ENCODE peak calls at places on chromosomes 6 and 20, in four cellular contexts. One of them, this sample, is unnamed. For H3K4me1 and H3K27me3, the result is how much of the 10 kb centered on the place peaks cover.

GRCh38 chr6:52553719-52554118 is 23.1 kb downstream of the TRAM2 start:
- DNase-seq in transverse colon: no peak
- DNase-seq in suprapubic skin: no peak
- DNase-seq in ovary: no peak
- DNase-seq in this sample: no peak

GRCh38 chr6:150813993-150814359 is 51.5 kb upstream of the MTHFD1L start:
- DNase-seq in transverse colon: no peak
- DNase-seq in suprapubic skin: no peak
- DNase-seq in ovary: no peak
- DNase-seq in this sample: no peak

GRCh38 chr6:10278786-10279185 is 136.1 kb downstream of the TFAP2A start:
- DNase-seq in transverse colon: no peak
- DNase-seq in suprapubic skin: no peak
- DNase-seq in ovary: no peak
- DNase-seq in this sample: no peak

GRCh38 chr6:72212686-72213085 is 326.3 kb downstream of the RIMS1 start:
- DNase-seq in transverse colon: no peak
- DNase-seq in suprapubic skin: no peak
- DNase-seq in ovary: no peak
- DNase-seq in this sample: no peak

GRCh38 chr6:75345413-75345812 is 60.8 kb upstream of the TMEM30A start:
- DNase-seq in transverse colon: no peak
- DNase-seq in suprapubic skin: no peak
- DNase-seq in ovary: no peak
- DNase-seq in this sample: no peak

GRCh38 chr20:7415427-7415826 is 524.8 kb downstream of the HAO1 start:
- DNase-seq in transverse colon: no peak
- DNase-seq in suprapubic skin: no peak
- DNase-seq in ovary: no peak
- DNase-seq in this sample: no peak

GRCh38 chr6:169165031-169165430 is 88.6 kb downstream of the THBS2 start:
- DNase-seq in transverse colon: no peak
- DNase-seq in suprapubic skin: no peak
- DNase-seq in ovary: no peak
- DNase-seq in this sample: peak

GRCh38 chr6:100452998-100453397 is 11.7 kb downstream of the SIM1 start:
- DNase-seq in transverse colon: no peak
- DNase-seq in suprapubic skin: no peak
- DNase-seq in ovary: no peak
- DNase-seq in this sample: no peak

GRCh38 chr6:20873425-20874190 is 339.4 kb downstream of the CDKAL1 start:
- DNase-seq in transverse colon: no peak
- DNase-seq in suprapubic skin: no peak
- DNase-seq in ovary: no peak
- DNase-seq in this sample: no peak

GRCh38 chr6:1279065-1279464 is 32.8 kb upstream of the FOXQ1 start:
- DNase-seq in transverse colon: no peak
- DNase-seq in suprapubic skin: no peak
- DNase-seq in ovary: no peak
- DNase-seq in this sample: no peak

GRCh38 chr6:53302678-53303360 is 45.9 kb downstream of the ELOVL5 start:
- DNase-seq in transverse colon: no peak
- DNase-seq in suprapubic skin: no peak
- DNase-seq in ovary: no peak
- DNase-seq in this sample: no peak

GRCh38 chr20:5143856-5144255 is 17.0 kb downstream of the CDS2 start:
- DNase-seq in transverse colon: no peak
- DNase-seq in suprapubic skin: no peak
- DNase-seq in ovary: no peak
- DNase-seq in this sample: no peak

GRCh38 chr20:58816051-58816450 is 34.7 kb downstream of the GNAS-AS1 start:
- DNase-seq in transverse colon: no peak
- DNase-seq in suprapubic skin: no peak
- DNase-seq in ovary: no peak
- DNase-seq in this sample: no peak

GRCh38 chr6:146968041-146968760 is 236.0 kb upstream of the STXBP5 start:
- DNase-seq in transverse colon: no peak
- DNase-seq in suprapubic skin: no peak
- DNase-seq in ovary: no peak
- DNase-seq in this sample: no peak

GRCh38 chr20:51930775-51931174 is 128.5 kb upstream of the SALL4 start:
- DNase-seq in transverse colon: no peak
- DNase-seq in suprapubic skin: no peak
- DNase-seq in ovary: no peak
- DNase-seq in this sample: no peak

GRCh38 chr6:131792091-131792496 is 15.7 kb upstream of the ENPP1 start:
- DNase-seq in transverse colon: no peak
- DNase-seq in suprapubic skin: no peak
- DNase-seq in ovary: no peak
- DNase-seq in this sample: no peak

GRCh38 chr6:138987299-138987642 is 782 bp downstream of the REPS1 start:
- DNase-seq in transverse colon: no peak
- DNase-seq in suprapubic skin: peak
- DNase-seq in ovary: no peak
- DNase-seq in this sample: no peak

GRCh38 chr6:56593801-56594318 is 48.8 kb downstream of the DST start:
- DNase-seq in transverse colon: no peak
- DNase-seq in suprapubic skin: no peak
- DNase-seq in ovary: no peak
- DNase-seq in this sample: no peak

GRCh38 chr20:38231786-38232130 is 28.8 kb downstream of the KIAA1755 start:
- DNase-seq in transverse colon: no peak
- DNase-seq in suprapubic skin: no peak
- DNase-seq in ovary: no peak
- DNase-seq in this sample: no peak

GRCh38 chr6:151690303-151690702 is 117.2 kb upstream of the ESR1 start:
- DNase-seq in transverse colon: no peak
- DNase-seq in suprapubic skin: no peak
- DNase-seq in ovary: no peak
- DNase-seq in this sample: no peak

GRCh38 chr6:47413752-47414516 is 63.7 kb upstream of the CD2AP start:
- DNase-seq in transverse colon: no peak
- DNase-seq in suprapubic skin: no peak
- DNase-seq in ovary: no peak
- DNase-seq in this sample: peak

GRCh38 chr6:135096403-135097130 is 41.9 kb upstream of the HBS1L start:
- DNase-seq in transverse colon: no peak
- DNase-seq in suprapubic skin: no peak
- DNase-seq in ovary: no peak
- DNase-seq in this sample: no peak

GRCh38 chr6:135095716-135096115 is 41.1 kb upstream of the HBS1L start:
- DNase-seq in transverse colon: no peak
- DNase-seq in suprapubic skin: no peak
- DNase-seq in ovary: no peak
- DNase-seq in this sample: no peak

GRCh38 chr6:135093578-135093977 is 39.0 kb upstream of the HBS1L start:
- DNase-seq in transverse colon: no peak
- DNase-seq in suprapubic skin: no peak
- DNase-seq in ovary: no peak
- DNase-seq in this sample: no peak

GRCh38 chr6:135094403-135094821 is 39.8 kb upstream of the HBS1L start:
- DNase-seq in transverse colon: no peak
- DNase-seq in suprapubic skin: no peak
- DNase-seq in ovary: no peak
- DNase-seq in this sample: no peak

DNA sequence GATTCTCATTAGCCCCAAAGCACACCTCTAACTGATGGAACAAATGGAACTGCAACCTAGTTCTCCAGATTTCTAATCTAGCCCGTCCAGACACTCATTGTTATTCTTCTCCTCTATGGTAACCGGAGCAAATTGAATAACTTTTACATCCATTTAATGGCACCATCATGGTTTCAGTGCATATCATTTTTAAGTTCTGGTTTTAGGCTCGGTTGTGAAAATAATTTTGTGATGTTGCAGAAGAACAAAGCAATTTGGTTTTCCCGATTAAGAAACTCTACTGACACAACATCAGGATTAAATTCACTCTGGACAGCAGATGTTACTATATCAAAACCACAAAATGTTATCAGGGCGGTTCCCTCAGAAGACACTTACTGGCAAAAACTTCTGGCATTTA is 42.5 kb upstream of the HBS1L start:
- DNase-seq in transverse colon: no peak
- DNase-seq in suprapubic skin: no peak
- DNase-seq in ovary: no peak
- DNase-seq in this sample: no peak
- TF ChIP-seq EP300 in transverse colon: no peak
- TF ChIP-seq EP300 in suprapubic skin: no peak
- TF ChIP-seq EP300 in ovary: no peak
- TF ChIP-seq EP300 in this sample: no peak

DNA sequence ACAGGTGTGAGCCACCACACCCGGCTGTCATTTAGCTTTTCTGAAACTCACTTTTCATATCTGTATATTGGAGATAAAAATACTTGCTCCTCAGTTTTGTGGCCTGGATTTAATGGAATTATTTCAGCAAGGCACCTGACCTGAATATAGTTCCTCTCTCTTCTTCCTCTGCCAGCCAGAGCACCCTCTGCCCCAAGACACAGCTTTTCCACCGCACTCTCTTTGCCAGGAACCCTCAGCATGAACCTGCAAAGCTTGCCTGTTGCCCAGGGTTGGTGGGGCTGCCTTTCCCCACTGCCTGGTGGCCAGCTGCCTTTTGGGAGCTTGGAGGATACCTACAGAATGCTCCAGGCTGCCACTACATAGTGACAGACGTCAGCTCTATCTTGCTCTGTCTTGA is 3.1 kb downstream of the GTSF1L start:
- DNase-seq in transverse colon: no peak
- DNase-seq in suprapubic skin: no peak
- DNase-seq in ovary: no peak
- DNase-seq in this sample: no peak
- H3K4me1 ChIP-seq in transverse colon: under half
- H3K4me1 ChIP-seq in suprapubic skin: under half
- H3K4me1 ChIP-seq in ovary: under half
- H3K4me1 ChIP-seq in this sample: under half

GRCh38 chr20:62555642-62556420 is 80.0 kb upstream of the GATA5 start:
- DNase-seq in transverse colon: no peak
- DNase-seq in suprapubic skin: no peak
- DNase-seq in ovary: no peak
- DNase-seq in this sample: no peak
- H3K27me3 ChIP-seq in transverse colon: half or more
- H3K27me3 ChIP-seq in suprapubic skin: half or more
- H3K27me3 ChIP-seq in ovary: under half
- H3K27me3 ChIP-seq in this sample: half or more

GRCh38 chr6:40713002-40713719 is 126.0 kb upstream of the LRFN2 start:
- DNase-seq in transverse colon: no peak
- DNase-seq in suprapubic skin: no peak
- DNase-seq in ovary: no peak
- DNase-seq in this sample: no peak

GRCh38 chr6:40714143-40714542 is 127.0 kb upstream of the LRFN2 start:
- DNase-seq in transverse colon: no peak
- DNase-seq in suprapubic skin: no peak
- DNase-seq in ovary: no peak
- DNase-seq in this sample: no peak

GRCh38 chr6:40714576-40715500 is 127.7 kb upstream of the LRFN2 start:
- DNase-seq in transverse colon: peak
- DNase-seq in suprapubic skin: no peak
- DNase-seq in ovary: no peak
- DNase-seq in this sample: peak

GRCh38 chr6:40717411-40718057 is 130.4 kb upstream of the LRFN2 start:
- DNase-seq in transverse colon: no peak
- DNase-seq in suprapubic skin: no peak
- DNase-seq in ovary: no peak
- DNase-seq in this sample: no peak

GRCh38 chr6:40715501-40716403 is 128.6 kb upstream of the LRFN2 start:
- DNase-seq in transverse colon: no peak
- DNase-seq in suprapubic skin: no peak
- DNase-seq in ovary: no peak
- DNase-seq in this sample: peak
- TF ChIP-seq EP300 in transverse colon: no peak
- TF ChIP-seq EP300 in suprapubic skin: no peak
- TF ChIP-seq EP300 in ovary: no peak
- TF ChIP-seq EP300 in this sample: no peak

GRCh38 chr6:43092635-43093034 is 16.5 kb downstream of the PTK7 start:
- DNase-seq in transverse colon: no peak
- DNase-seq in suprapubic skin: no peak
- DNase-seq in ovary: no peak
- DNase-seq in this sample: no peak
- H3K4me1 ChIP-seq in transverse colon: under half
- H3K4me1 ChIP-seq in suprapubic skin: half or more
- H3K4me1 ChIP-seq in ovary: under half
- H3K4me1 ChIP-seq in this sample: half or more

GRCh38 chr20:62421716-62421990 is 5.7 kb downstream of the RBBP8NL start:
- DNase-seq in transverse colon: no peak
- DNase-seq in suprapubic skin: no peak
- DNase-seq in ovary: no peak
- DNase-seq in this sample: no peak

GRCh38 chr20:62425281-62426058 is 1.9 kb downstream of the RBBP8NL start:
- DNase-seq in transverse colon: no peak
- DNase-seq in suprapubic skin: no peak
- DNase-seq in ovary: no peak
- DNase-seq in this sample: no peak

GRCh38 chr20:62424249-62425109 is 2.9 kb downstream of the RBBP8NL start:
- DNase-seq in transverse colon: no peak
- DNase-seq in suprapubic skin: no peak
- DNase-seq in ovary: no peak
- DNase-seq in this sample: peak

GRCh38 chr20:62422636-62423325 is 4.6 kb downstream of the RBBP8NL start:
- DNase-seq in transverse colon: no peak
- DNase-seq in suprapubic skin: no peak
- DNase-seq in ovary: no peak
- DNase-seq in this sample: no peak

DNA sequence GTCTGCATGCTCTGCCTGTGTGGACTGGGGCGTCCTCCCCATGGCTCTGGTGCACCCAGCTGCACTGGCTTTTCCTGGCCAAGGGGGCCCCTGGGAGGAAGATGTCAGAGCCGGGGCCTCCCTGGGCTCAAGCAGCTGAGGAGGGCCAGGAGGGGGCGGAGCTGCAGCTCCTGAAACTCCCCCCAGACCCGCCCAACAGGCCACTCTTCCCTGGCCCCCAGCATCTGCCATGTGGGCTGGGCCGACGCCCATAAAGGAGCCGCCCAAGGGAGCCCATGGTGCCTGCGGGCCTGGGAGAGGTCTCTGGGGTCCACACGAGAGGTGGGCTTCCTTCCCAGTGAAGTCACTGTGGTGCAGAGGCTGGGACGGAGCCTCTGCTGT is 4.0 kb downstream of the RBBP8NL start:
- DNase-seq in transverse colon: no peak
- DNase-seq in suprapubic skin: no peak
- DNase-seq in ovary: no peak
- DNase-seq in this sample: no peak
- H3K27me3 ChIP-seq in transverse colon: under half
- H3K27me3 ChIP-seq in suprapubic skin: under half
- H3K27me3 ChIP-seq in ovary: under half
- H3K27me3 ChIP-seq in this sample: under half

GRCh38 chr6:122818866-122819265 is 29.8 kb downstream of the SMPDL3A start:
- DNase-seq in transverse colon: no peak
- DNase-seq in suprapubic skin: no peak
- DNase-seq in ovary: no peak
- DNase-seq in this sample: no peak
- TF ChIP-seq EP300 in transverse colon: no peak
- TF ChIP-seq EP300 in suprapubic skin: no peak
- TF ChIP-seq EP300 in ovary: no peak
- TF ChIP-seq EP300 in this sample: no peak